ENCODE peak calls at places on chromosomes 5 and 9, in eight cellular contexts. P is HTR-8/SVneo; V is midbrain; N is NCI-H2081; K is stimulated activated CD4-positive, alpha-beta T cell treated with anti-CD3 and anti-CD28 coated beads, Interleukin-12 subunit alpha, Interleukin-12 subunit beta, amount 100 ng/mL, for 48 hours; I is aorta; C is LHCN-M2; Y is glomerular endothelial cell. R is an unnamed sample.

GRCh38 chr9:14670718-14671117 is 22.5 kb downstream of the ZDHHC21 start:
- DNase-seq in P (no peak), V (no peak), N (no peak), K (no peak), I (no peak), C (peak; percentile 9), Y (peak; percentile 52), R (no peak)

GRCh38 chr5:63603996-63604395 is 358.2 kb downstream of the HTR1A start:
- DNase-seq in P (no peak), V (no peak), N (no peak), K (no peak), I (no peak), C (no peak), Y (no peak), R (no peak)

GRCh38 chr9:132560604-132561304 is 21.7 kb upstream of the BARHL1 start:
- DNase-seq in P (no peak), V (no peak), N (peak; percentile 85), K (no peak), I (no peak), C (no peak), Y (no peak), R (no peak)

GRCh38 chr5:56607551-56607950 is 207.8 kb upstream of the MAP3K1 start:
- DNase-seq in P (no peak), V (no peak), N (no peak), K (no peak), I (no peak), C (no peak), Y (no peak), R (no peak)

GRCh38 chr5:78597068-78597857 is 51.3 kb downstream of the LHFPL2 start:
- DNase-seq in P (no peak), V (no peak), N (no peak), K (no peak), I (no peak), C (peak; percentile 83), Y (no peak), R (no peak)

GRCh38 chr5:41794478-41794877 is 75.7 kb downstream of the OXCT1 start:
- DNase-seq in P (peak; percentile 80), V (no peak), N (peak; percentile 67), K (no peak), I (no peak), C (peak; percentile 87), Y (peak; percentile 84), R (no peak)

GRCh38 chr9:124045076-124045829 is 33.7 kb downstream of the LHX2 start:
- DNase-seq in P (peak; percentile 42), V (no peak), N (no peak), K (no peak), I (peak; percentile 84), C (no peak), Y (no peak), R (no peak)

GRCh38 chr9:2568689-2569088 is 52.9 kb upstream of the VLDLR start:
- DNase-seq in P (no peak), V (no peak), N (no peak), K (no peak), I (no peak), C (no peak), Y (no peak), R (no peak)

GRCh38 chr5:15938961-15939360 is 240.6 kb downstream of the MARCHF11 start:
- DNase-seq in P (peak; percentile 26), V (no peak), N (no peak), K (no peak), I (no peak), C (peak; percentile 77), Y (peak; percentile 70), R (no peak)

GRCh38 chr5:13591621-13592020 is 352.9 kb downstream of the DNAH5 start:
- DNase-seq in P (peak; percentile 51), V (no peak), N (peak; percentile 31), K (no peak), I (no peak), C (peak; percentile 96), Y (no peak), R (no peak)

GRCh38 chr9:127714916-127715442 is 484 bp downstream of the PTRH1 start:
- DNase-seq in P (no peak), V (no peak), N (no peak), K (no peak), I (no peak), C (no peak), Y (no peak), R (no peak)

GRCh38 chr9:108991479-108991878 is 21.8 kb downstream of the CTNNAL1 start:
- DNase-seq in P (peak; percentile 6), V (no peak), N (no peak), K (no peak), I (no peak), C (no peak), Y (peak; percentile 51), R (no peak)

GRCh38 chr9:117720987-117721386 is 16.8 kb downstream of the TLR4 start:
- DNase-seq in P (no peak), V (no peak), N (no peak), K (no peak), I (no peak), C (no peak), Y (no peak), R (no peak)